ENCODE peak calls at places on chromosomes 4 and X, in five cellular contexts. C is activated CD8-positive, alpha-beta T cell treated with anti-CD3 and anti-CD28 coated beads for 36 hours; N is IMR-90; U is endothelial cell; L is CD14-positive monocyte. D is an unnamed sample.

GRCh38 chrX:33001107-33001506 is 210.2 kb downstream of the DMD start:
- DNase-seq in C (no peak), N (no peak), U (no peak), L (no peak), D (no peak)

GRCh38 chrX:152640039-152640818 is 2.5 kb downstream of the GABRQ start:
- DNase-seq in C (no peak), N (peak), U (no peak), L (no peak), D (no peak)

GRCh38 chr4:38060829-38061431 is 100.7 kb downstream of the PTTG2 start:
- DNase-seq in C (no peak), N (peak), U (no peak), L (no peak), D (no peak)

GRCh38 chr4:166252487-166253402 is 379.7 kb downstream of the TLL1 start:
- DNase-seq in C (peak), N (no peak), U (no peak), L (no peak), D (peak)

GRCh38 chr4:85836588-85836987 is 361.6 kb downstream of the ARHGAP24 start:
- DNase-seq in C (no peak), N (peak), U (no peak), L (no peak), D (no peak)

GRCh38 chrX:110167952-110168451 is 149.9 kb downstream of the AMMECR1 start:
- DNase-seq in C (peak), N (no peak), U (peak), L (no peak), D (peak)

GRCh38 chr4:25065451-25065850 is 34.7 kb upstream of the LGI2 start:
- DNase-seq in C (no peak), N (no peak), U (no peak), L (no peak), D (no peak)

GRCh38 chr4:101790521-101791188 is at the start of gene BANK1:
- DNase-seq in C (peak), N (peak), U (peak), L (peak), D (peak)

GRCh38 chr4:71687057-71687456 is 96.8 kb downstream of the GC start:
- DNase-seq in C (no peak), N (no peak), U (no peak), L (no peak), D (no peak)

GRCh38 chrX:151419748-151420147 is 22.7 kb downstream of the VMA21 start:
- DNase-seq in C (no peak), N (no peak), U (no peak), L (no peak), D (no peak)

GRCh38 chr4:54657556-54658313 is at the start of gene KIT:
- DNase-seq in C (peak), N (peak), U (peak), L (no peak), D (peak)

GRCh38 chr4:6824071-6824470 is 41.5 kb downstream of the KIAA0232 start:
- DNase-seq in C (no peak), N (peak), U (no peak), L (no peak), D (no peak)

GRCh38 chr4:69773443-69773842 is 13.0 kb upstream of the SULT1B1 start:
- DNase-seq in C (no peak), N (no peak), U (no peak), L (no peak), D (no peak)

GRCh38 chr4:165208741-165209388 is 1.5 kb downstream of the KLHL2 start:
- DNase-seq in C (peak), N (no peak), U (no peak), L (no peak), D (no peak)

GRCh38 chrX:154125356-154126040 is 18.5 kb upstream of the OPN1LW start:
- DNase-seq in C (peak), N (no peak), U (no peak), L (no peak), D (peak)

GRCh38 chrX:12065251-12065650 is 73.0 kb upstream of the FRMPD4 start:
- DNase-seq in C (no peak), N (peak), U (peak), L (no peak), D (peak)

GRCh38 chr4:141645611-141646340 is 9.4 kb downstream of the IL15 start:
- DNase-seq in C (no peak), N (peak), U (no peak), L (no peak), D (no peak)

DNA sequence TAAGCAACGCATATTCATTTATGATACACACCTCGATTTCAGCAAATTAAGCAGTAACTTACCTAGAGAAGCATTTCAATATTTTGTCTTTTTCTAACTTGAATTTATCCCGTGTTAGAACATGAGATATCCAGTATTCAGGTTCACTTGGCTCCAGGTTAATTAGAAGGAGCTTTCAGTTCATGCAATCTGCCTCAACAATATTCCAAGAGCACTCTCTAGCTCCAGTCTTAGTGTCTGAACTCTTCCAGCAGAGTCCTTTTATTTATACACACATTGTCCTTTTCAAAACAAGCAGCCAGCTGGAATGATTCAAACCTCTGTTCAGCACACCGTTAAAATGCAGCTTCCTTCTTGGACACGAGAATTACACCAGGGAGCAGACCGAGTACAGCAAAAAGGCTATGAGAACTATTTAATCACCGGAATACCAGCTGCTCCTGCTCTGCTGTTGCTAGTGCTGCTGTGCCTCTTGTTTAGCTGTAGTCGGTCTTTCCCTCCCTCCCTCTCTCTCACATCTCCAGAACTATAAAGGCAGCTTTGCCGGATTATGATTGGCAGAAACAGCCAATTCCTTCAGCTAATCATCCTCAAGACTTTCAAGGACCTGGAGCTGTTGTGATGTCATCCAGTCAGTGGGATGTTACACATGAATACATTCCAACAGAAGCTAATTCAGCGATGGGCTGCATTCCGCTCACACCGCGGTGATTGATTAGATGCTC is at the start of gene NDST4:
- DNase-seq in C (no peak), N (no peak), U (no peak), L (no peak), D (peak)
- TF ChIP-seq CTCF in C (no peak), N (no peak), U (no peak), L (no peak), D (no peak)

GRCh38 chr4:81069706-81070331 is 39.3 kb downstream of the BMP3 start:
- DNase-seq in C (peak), N (peak), U (peak), L (peak), D (peak)
- TF ChIP-seq CTCF in C (peak), N (peak), U (peak), L (peak), D (peak)

GRCh38 chr4:1513936-1514483 is 107.8 kb upstream of the NKX1-1 start:
- DNase-seq in C (no peak), N (no peak), U (no peak), L (no peak), D (no peak)

GRCh38 chr4:1514612-1515011 is 108.4 kb upstream of the NKX1-1 start:
- DNase-seq in C (no peak), N (no peak), U (no peak), L (no peak), D (no peak)

GRCh38 chr4:1512081-1512737 is 106.0 kb upstream of the NKX1-1 start:
- DNase-seq in C (no peak), N (no peak), U (no peak), L (peak), D (no peak)

GRCh38 chr4:1511441-1512041 is 105.3 kb upstream of the NKX1-1 start:
- DNase-seq in C (peak), N (peak), U (no peak), L (peak), D (peak)

DNA sequence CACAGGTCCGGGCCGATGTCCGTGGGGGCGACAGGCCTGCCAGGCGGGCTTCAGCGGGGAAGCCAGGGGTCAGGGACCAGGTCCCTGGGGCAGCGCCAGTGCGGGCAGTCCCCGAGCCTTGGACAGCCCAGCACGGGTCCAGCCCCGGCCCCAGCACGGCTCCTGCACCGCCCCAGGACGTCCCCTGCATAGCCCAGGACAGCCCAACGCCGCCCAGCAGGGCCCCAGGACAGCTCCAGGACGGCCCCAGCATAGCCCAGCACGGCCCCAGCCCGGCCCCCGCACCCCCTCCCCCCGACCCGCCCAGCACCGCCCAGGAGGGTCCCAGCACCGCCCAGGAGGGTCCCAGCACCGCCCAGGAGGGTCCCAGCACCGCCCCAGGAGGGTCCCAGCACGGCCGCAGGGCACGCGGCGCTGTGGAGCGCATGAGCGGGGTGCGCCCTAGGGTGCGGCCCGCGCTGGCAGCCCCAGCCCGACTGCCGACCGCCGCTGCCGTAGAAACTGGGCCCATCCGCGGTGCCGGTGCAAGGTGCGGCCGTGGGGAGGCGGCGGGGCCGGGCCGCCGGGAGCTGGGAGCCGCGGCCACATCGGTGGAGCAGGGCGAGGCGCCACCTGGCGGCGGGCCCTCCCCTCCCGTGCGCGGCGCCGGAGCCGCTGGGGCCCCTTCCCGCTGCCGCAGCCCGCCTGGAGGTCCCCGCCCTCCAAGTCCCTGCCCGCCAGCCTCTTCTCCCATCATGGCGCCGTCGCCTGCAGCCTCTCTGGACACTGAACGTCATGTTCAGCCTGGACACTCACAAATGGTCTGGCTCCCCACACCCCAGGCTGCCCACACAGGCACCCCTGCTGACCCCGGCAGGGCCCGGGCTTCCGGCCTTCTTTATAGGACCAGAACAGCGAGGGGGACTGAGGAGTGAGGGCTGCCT is 106.8 kb upstream of the NKX1-1 start:
- DNase-seq in C (peak), N (no peak), U (peak), L (peak), D (peak)
- TF ChIP-seq CTCF in C (peak), N (peak), U (peak), L (peak), D (peak)

DNA sequence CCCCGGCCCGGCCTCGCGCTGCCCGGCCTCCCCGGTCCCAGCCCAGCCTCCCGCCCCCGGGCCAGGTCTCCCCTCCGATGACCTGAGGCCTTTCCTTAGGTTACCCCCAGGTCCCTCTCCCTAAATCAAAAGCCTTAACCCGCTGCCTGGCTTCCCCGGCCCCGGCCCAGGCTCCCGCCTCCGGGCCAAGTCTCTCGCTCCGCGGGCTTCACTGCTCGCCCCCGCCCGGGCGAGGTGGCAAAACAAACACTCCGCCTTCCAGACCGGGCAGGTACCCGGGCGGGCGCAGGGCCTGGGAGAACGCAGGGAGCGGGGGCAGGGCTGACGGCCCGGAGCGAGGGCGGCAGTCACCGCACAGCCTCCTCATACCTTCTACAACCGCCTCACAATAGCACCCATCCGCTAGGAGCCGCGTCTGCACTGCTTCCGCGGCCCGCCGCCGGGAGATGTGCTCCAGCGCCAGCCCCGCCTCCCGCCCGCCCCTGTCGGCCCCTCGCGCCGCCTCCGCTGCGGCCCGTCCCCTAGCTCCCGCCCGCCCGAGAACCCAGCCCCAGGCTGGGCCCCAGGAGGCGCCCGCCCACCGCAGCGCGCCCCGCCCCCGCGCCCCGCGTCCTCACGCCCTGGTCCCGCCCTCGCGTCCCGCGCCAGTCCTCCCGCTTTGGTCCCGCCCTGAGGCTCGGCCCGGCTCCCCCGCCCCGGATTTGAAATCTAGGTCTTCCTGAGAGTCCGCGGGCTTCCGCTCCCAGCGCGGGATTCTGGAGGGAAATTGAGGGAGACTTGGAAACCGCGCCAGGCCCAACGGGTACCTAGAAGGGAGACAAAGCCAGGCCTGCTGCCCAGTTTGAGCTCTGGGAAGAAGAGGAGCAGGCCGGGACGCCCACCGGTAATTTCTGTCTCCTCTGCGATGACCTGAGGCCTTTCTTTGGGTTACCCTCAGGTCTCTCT is at the start of the genes CASP3 and PRIMPOL:
- DNase-seq in C (peak), N (peak), U (peak), L (peak), D (peak)
- TF ChIP-seq CTCF in C (no peak), N (peak), U (no peak), L (no peak), D (no peak)

GRCh38 chr4:27000820-27001219 is 140.2 kb downstream of the STIM2 start:
- DNase-seq in C (no peak), N (no peak), U (no peak), L (no peak), D (no peak)
- TF ChIP-seq CTCF in C (peak), N (peak), U (no peak), L (no peak), D (peak)

GRCh38 chrX:15854080-15854655 is 445 bp downstream of the AP1S2 start:
- DNase-seq in C (peak), N (no peak), U (peak), L (peak), D (peak)
- TF ChIP-seq CTCF in C (peak), N (peak), U (no peak), L (peak), D (no peak)

GRCh38 chrX:98380106-98380505 is 1496.4 kb downstream of the RPA4 start:
- DNase-seq in C (no peak), N (no peak), U (no peak), L (no peak), D (no peak)

GRCh38 chrX:98380556-98380955 is 1496.8 kb downstream of the RPA4 start:
- DNase-seq in C (no peak), N (no peak), U (no peak), L (no peak), D (no peak)

GRCh38 chrX:98379134-98379533 is 1495.4 kb downstream of the RPA4 start:
- DNase-seq in C (no peak), N (no peak), U (no peak), L (no peak), D (no peak)
- TF ChIP-seq CTCF in C (no peak), N (no peak), U (no peak), L (no peak), D (no peak)

DNA sequence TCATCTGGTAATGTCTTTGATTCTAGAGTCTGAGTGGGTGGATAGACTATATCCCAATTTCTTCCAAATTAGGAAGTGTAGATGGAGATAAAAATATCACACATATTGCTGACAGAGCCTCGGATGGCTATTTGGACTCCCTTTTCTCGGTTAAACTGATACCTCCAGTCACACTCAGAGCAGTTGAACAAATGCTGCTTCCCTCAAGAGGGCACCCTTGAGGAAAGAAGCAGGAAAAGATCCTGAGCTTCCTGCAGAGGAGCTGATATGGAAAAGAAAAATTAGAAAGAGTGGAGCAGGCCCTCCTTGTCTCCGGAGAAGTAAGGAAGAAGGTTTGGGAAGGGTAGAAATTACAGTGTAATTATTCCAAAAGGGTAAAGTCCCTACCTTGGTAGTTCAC is 96.2 kb upstream of the CCSER1 start:
- DNase-seq in C (no peak), N (no peak), U (no peak), L (no peak), D (peak)
- TF ChIP-seq CTCF in C (no peak), N (no peak), U (no peak), L (no peak), D (no peak)

DNA sequence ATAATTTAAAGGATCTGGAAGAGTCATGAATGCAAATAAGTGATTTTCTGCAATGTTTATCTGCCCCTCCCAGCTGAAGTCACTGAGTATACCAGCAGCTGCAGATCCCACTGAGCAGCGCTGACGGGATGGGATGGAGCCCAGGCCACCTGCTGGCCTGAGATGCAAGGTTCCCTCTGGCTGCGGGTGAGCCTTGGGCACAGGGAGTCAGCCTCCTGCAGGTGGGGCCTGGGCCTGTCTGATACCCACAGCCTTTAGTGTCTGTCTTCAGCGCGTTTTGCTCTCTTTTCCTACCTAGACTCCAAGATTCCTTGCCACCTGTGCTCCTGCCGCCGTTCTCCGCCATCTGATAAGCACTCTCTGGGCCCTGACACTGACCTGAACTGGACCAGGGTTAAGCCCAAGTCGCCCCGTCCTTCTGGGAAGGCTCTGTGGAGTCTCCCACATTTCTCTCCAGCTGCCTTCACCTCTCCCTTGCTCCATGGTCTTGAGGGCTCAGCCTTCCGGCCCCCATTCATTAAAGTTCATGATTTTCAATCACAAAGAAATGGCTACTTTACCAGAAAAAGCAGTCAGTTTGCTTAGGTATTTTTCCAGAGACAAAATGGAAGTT is 223.1 kb upstream of the FAT1 start:
- DNase-seq in C (no peak), N (peak), U (peak), L (no peak), D (no peak)
- TF ChIP-seq CTCF in C (no peak), N (peak), U (peak), L (no peak), D (no peak)

GRCh38 chrX:70969635-70970481 is 39.0 kb upstream of the SLC7A3 start:
- DNase-seq in C (peak), N (no peak), U (no peak), L (no peak), D (no peak)

GRCh38 chrX:70973221-70973620 is 42.3 kb upstream of the SLC7A3 start:
- DNase-seq in C (no peak), N (peak), U (no peak), L (no peak), D (no peak)

GRCh38 chrX:70970482-70970999 is 39.6 kb upstream of the SLC7A3 start:
- DNase-seq in C (no peak), N (peak), U (no peak), L (no peak), D (no peak)
- TF ChIP-seq CTCF in C (peak), N (peak), U (no peak), L (peak), D (peak)